ENCODE peak calls at places on chromosomes 7 and 10, in four cellular contexts. C is HepG2, G is endothelial cell of umbilical vein, B is HCT116. F is an unnamed sample.

GRCh38 chr10:4069491-4069890 is 284.5 kb upstream of the KLF6 start:
- DNase-seq in C (no peak), G (peak; percentile 40), B (no peak), F (no peak)

GRCh38 chr10:30390207-30390606 is 41.1 kb upstream of the MTPAP start:
- DNase-seq in G (no peak), C (peak; percentile 22), B (no peak), F (no peak)

GRCh38 chr7:136588216-136588615 is 280.2 kb upstream of the CHRM2 start:
- DNase-seq in C (no peak), G (no peak), B (no peak), F (no peak)

GRCh38 chr10:19231034-19231433 is 182.4 kb downstream of the MALRD1 start:
- DNase-seq in G (no peak), B (no peak), C (no peak), F (no peak)

GRCh38 chr7:69962077-69962855 is 364.0 kb downstream of the AUTS2 start:
- DNase-seq in C (no peak), G (no peak), B (no peak), F (no peak)

GRCh38 chr10:128061306-128062300 is 64.6 kb downstream of the MKI67 start:
- DNase-seq in B (no peak), C (no peak), G (peak; percentile 72), F (no peak)

GRCh38 chr7:90165724-90166123 is 11.5 kb downstream of the STEAP1 start:
- DNase-seq in C (no peak), G (no peak), B (no peak), F (no peak)

GRCh38 chr7:76424413-76425111 is at the start of gene ZP3:
- DNase-seq in G (no peak), B (no peak), C (no peak), F (no peak)

GRCh38 chr7:105829681-105830322 is 46.6 kb downstream of the ATXN7L1 start:
- DNase-seq in G (peak; percentile 30), B (no peak), C (no peak), F (no peak)

GRCh38 chr7:35753761-35754603 is 46.9 kb upstream of the SEPTIN7 start:
- DNase-seq in C (no peak), B (no peak), G (no peak), F (no peak)

GRCh38 chr7:112877671-112878460 is 87.7 kb upstream of the TMEM168 start:
- DNase-seq in B (no peak), G (peak; percentile 43), C (no peak), F (no peak)

GRCh38 chr10:75233444-75234016 is 2.2 kb downstream of the COMTD1 start:
- DNase-seq in G (no peak), B (no peak), C (no peak), F (peak; percentile 62)

GRCh38 chr10:120997313-120998102 is 146.3 kb downstream of the WDR11 start:
- DNase-seq in B (no peak), C (no peak), G (no peak), F (no peak)

GRCh38 chr10:75465110-75465509 is 33.7 kb downstream of the LRMDA start:
- DNase-seq in C (no peak), B (no peak), G (no peak), F (no peak)

GRCh38 chr7:13946181-13946580 is 43.3 kb downstream of the ETV1 start:
- DNase-seq in B (no peak), G (no peak), C (no peak), F (no peak)

GRCh38 chr10:101779544-101780186 is 3.6 kb downstream of the NPM3 start:
- DNase-seq in C (no peak), G (peak; percentile 53), B (peak; percentile 36), F (peak; percentile 85)

GRCh38 chr7:107856806-107857540 is 34.0 kb upstream of the DLD start:
- DNase-seq in C (peak; percentile 67), G (no peak), B (no peak), F (no peak)

GRCh38 chr10:96153065-96153464 is 23.0 kb downstream of the ZNF518A start:
- DNase-seq in B (no peak), C (no peak), G (no peak), F (no peak)

GRCh38 chr10:9944690-9945089 is 1073.0 kb upstream of the CELF2 start:
- DNase-seq in B (no peak), G (no peak), C (no peak), F (no peak)

GRCh38 chr7:114922151-114922651 is 307 bp downstream of the MDFIC start:
- DNase-seq in B (no peak), C (no peak), G (peak; percentile 47), F (no peak)

GRCh38 chr7:114922652-114923402 is 933 bp downstream of the MDFIC start:
- DNase-seq in G (peak; percentile 81), C (no peak), B (no peak), F (no peak)

GRCh38 chr7:114924066-114924712 is 2.3 kb downstream of the MDFIC start:
- DNase-seq in G (no peak), C (no peak), B (no peak), F (no peak)

GRCh38 chr7:114921636-114922150 is at the start of gene MDFIC:
- DNase-seq in B (no peak), C (no peak), G (peak; percentile 11), F (no peak)

GRCh38 chr7:114923403-114923713 is 1.5 kb downstream of the MDFIC start:
- DNase-seq in G (no peak), C (no peak), B (no peak), F (no peak)
- H3K9ac ChIP-seq in G (peak overlapping the region; percentile 93), C (no peak overlapping the region), B (peak overlapping the region; percentile 65), F (no peak overlapping the region)

GRCh38 chr10:82402901-82403300 is 527.9 kb downstream of the NRG3 start:
- DNase-seq in C (no peak), G (no peak), B (no peak), F (no peak)
- H2AFZ ChIP-seq in C (no peak overlapping the region), G (no peak overlapping the region), B (no peak overlapping the region), F (no peak overlapping the region)

GRCh38 chr7:5595545-5596045 is 172.0 kb upstream of the TNRC18 start:
- DNase-seq in B (no peak), G (no peak), C (no peak), F (peak; percentile 61)
- H3K4me3 ChIP-seq in B (peak overlapping the region; percentile 65), G (peak overlapping the region; percentile 85), C (peak overlapping the region; percentile 71), F (peak overlapping the region; percentile 62)

GRCh38 chr10:116108106-116108505 is 164.9 kb downstream of the GFRA1 start:
- DNase-seq in C (no peak), B (no peak), G (no peak), F (no peak)

GRCh38 chr10:116110736-116111135 is 162.3 kb downstream of the GFRA1 start:
- DNase-seq in G (no peak), B (no peak), C (no peak), F (no peak)

GRCh38 chr10:116109481-116109880 is 163.5 kb downstream of the GFRA1 start:
- DNase-seq in G (no peak), B (no peak), C (no peak), F (no peak)

GRCh38 chr10:116111483-116112095 is 161.4 kb downstream of the GFRA1 start:
- DNase-seq in G (no peak), C (no peak), B (no peak), F (no peak)

DNA sequence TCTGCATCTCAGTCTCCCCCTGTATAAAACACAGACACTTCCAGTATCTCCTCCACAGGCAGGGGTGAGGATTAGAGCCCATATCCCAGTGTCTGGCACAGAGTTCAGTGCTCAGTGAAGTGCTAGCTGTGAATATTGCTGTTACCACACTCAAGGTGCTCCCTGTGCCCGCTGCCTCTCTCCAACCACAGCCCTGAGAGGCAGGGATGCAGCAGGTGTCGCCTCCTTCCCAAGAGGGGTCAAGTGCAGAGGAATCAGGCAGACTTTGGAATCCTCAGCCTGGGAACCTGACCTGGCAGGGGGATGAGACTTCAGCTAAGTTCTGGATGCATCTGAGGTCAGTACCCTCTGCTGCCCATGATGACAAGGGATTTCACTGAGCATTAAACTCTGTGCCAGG is 163.1 kb downstream of the GFRA1 start:
- DNase-seq in B (no peak), C (no peak), G (no peak), F (no peak)
- H3K9ac ChIP-seq in B (no peak overlapping the region), C (no peak overlapping the region), G (no peak overlapping the region), F (no peak overlapping the region)

DNA sequence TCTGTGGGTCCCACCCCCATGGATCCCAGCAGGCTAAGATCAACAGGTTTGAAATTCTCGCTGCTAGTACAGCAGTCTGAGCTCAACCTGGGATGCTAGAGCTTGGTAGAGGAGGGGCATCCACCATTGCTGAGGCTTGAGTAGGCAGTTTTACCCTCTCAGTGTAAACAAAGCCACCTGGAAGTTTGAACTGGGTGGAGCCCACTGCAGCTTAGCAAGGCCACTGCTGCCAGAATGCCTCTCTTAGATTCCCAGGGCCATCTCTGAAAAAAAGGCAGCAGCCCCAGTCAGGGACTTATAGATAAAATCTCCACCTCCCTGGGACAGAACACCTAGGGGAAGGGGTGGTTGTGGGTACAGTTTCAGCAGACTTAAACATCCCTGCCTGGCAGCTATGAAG is 190.0 kb upstream of the CACNA2D1 start:
- DNase-seq in C (no peak), G (no peak), B (no peak), F (no peak)
- H2AFZ ChIP-seq in C (no peak overlapping the region), G (no peak overlapping the region), B (no peak overlapping the region), F (no peak overlapping the region)

GRCh38 chr7:93594250-93594649 is 19.7 kb upstream of the CALCR start:
- DNase-seq in C (no peak), G (no peak), B (no peak), F (no peak)
- H3K4me3 ChIP-seq in C (no peak overlapping the region), G (no peak overlapping the region), B (no peak overlapping the region), F (no peak overlapping the region)

GRCh38 chr7:27094304-27095049 is 1.3 kb downstream of the HOXA1 start:
- DNase-seq in G (no peak), B (no peak), C (no peak), F (no peak)
- H3K9ac ChIP-seq in G (no peak overlapping the region), B (no peak overlapping the region), C (no peak overlapping the region), F (no peak overlapping the region)

GRCh38 chr10:108082596-108082995 is 918.1 kb upstream of the SORCS1 start:
- DNase-seq in C (no peak), G (no peak), B (no peak), F (no peak)
- H2AFZ ChIP-seq in C (no peak overlapping the region), G (no peak overlapping the region), B (no peak overlapping the region), F (no peak overlapping the region)

DNA sequence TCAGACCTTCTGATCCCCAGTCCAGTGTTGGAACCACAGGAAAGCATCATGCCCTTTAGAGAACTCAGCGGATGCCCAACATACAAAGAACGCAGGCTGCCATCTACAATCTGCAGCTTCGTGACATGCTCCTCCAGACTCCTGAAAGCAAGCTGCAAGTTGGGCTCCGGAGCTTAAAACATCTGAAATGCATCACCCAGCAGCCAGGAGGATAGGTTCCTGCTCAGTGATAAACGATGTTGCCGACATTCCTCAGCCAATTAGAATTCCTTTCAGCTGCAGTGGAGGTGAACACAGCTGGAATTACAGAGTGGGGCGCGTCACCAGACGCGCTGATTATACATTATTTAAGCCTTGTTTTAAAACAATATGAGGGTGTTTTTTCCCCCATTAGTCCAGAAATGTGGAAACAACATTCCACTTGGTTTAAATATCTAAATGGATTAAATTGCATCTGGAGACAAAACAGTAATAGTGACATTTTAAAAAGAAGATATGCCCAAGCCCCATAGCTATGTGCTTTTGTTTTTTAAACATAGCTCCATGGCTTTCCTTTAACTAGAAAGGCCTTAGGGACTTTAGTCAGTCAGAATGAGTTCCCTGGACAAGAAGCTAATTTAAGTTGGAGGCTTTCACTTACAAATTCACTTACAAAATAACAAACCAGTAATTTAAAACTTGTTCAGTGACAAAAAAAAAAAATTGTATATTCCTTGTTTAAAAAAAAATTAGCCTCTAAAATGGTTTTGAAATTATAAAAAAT is 6.3 kb downstream of the SMURF1 start:
- DNase-seq in C (no peak), B (no peak), G (no peak), F (no peak)
- H3K4me3 ChIP-seq in C (no peak overlapping the region), B (no peak overlapping the region), G (no peak overlapping the region), F (no peak overlapping the region)